ENCODE peak calls at places on chromosomes 16 and 17, in nine cellular contexts. One of them, this sample, is unnamed.

GRCh38 chr16:23508589-23509440 is 1.5 kb downstream of the GGA2 start:
- DNase-seq in NCI-H748 treated with DMSO at 0.1 percent for 48 hours: no peak
- DNase-seq in stimulated activated CD4-positive, alpha-beta T cell treated with anti-CD3 and anti-CD28 coated beads, Interleukin-1b, Interleukin-23, amount 100 ng/mL, for 1 hour: no peak
- DNase-seq in breast epithelium: no peak
- DNase-seq in activated naive CD8-positive, alpha-beta T cell treated with anti-CD3 and anti-CD28 coated beads for 36 hours: no peak
- DNase-seq in body of pancreas: peak; percentile 42
- DNase-seq in endothelial cell of umbilical vein: peak; percentile 38
- DNase-seq in NCI-H2227 treated with DMSO at 0.1 percent for 48 hours: peak; percentile 34
- DNase-seq in activated T-helper 1 cell treated with anti-CD3 and anti-CD28 coated beads, Interleukin-2, amount 50 U/mL, for 16 hours: no peak
- DNase-seq in this sample: no peak

GRCh38 chr17:2802574-2802973 is 6.3 kb downstream of the RAP1GAP2 start:
- DNase-seq in NCI-H748 treated with DMSO at 0.1 percent for 48 hours: no peak
- DNase-seq in stimulated activated CD4-positive, alpha-beta T cell treated with anti-CD3 and anti-CD28 coated beads, Interleukin-1b, Interleukin-23, amount 100 ng/mL, for 1 hour: no peak
- DNase-seq in breast epithelium: no peak
- DNase-seq in activated naive CD8-positive, alpha-beta T cell treated with anti-CD3 and anti-CD28 coated beads for 36 hours: no peak
- DNase-seq in body of pancreas: no peak
- DNase-seq in endothelial cell of umbilical vein: no peak
- DNase-seq in NCI-H2227 treated with DMSO at 0.1 percent for 48 hours: no peak
- DNase-seq in activated T-helper 1 cell treated with anti-CD3 and anti-CD28 coated beads, Interleukin-2, amount 50 U/mL, for 16 hours: no peak
- DNase-seq in this sample: no peak

GRCh38 chr17:48131216-48131824 is 23.8 kb downstream of the SNX11 start:
- DNase-seq in NCI-H748 treated with DMSO at 0.1 percent for 48 hours: peak; percentile 67
- DNase-seq in stimulated activated CD4-positive, alpha-beta T cell treated with anti-CD3 and anti-CD28 coated beads, Interleukin-1b, Interleukin-23, amount 100 ng/mL, for 1 hour: no peak
- DNase-seq in breast epithelium: peak; percentile 44
- DNase-seq in activated naive CD8-positive, alpha-beta T cell treated with anti-CD3 and anti-CD28 coated beads for 36 hours: peak; percentile 26
- DNase-seq in body of pancreas: peak; percentile 69
- DNase-seq in endothelial cell of umbilical vein: peak; percentile 63
- DNase-seq in NCI-H2227 treated with DMSO at 0.1 percent for 48 hours: peak; percentile 31
- DNase-seq in activated T-helper 1 cell treated with anti-CD3 and anti-CD28 coated beads, Interleukin-2, amount 50 U/mL, for 16 hours: no peak
- DNase-seq in this sample: peak; percentile 70

GRCh38 chr16:10121496-10121895 is 60.7 kb downstream of the GRIN2A start:
- DNase-seq in NCI-H748 treated with DMSO at 0.1 percent for 48 hours: no peak
- DNase-seq in stimulated activated CD4-positive, alpha-beta T cell treated with anti-CD3 and anti-CD28 coated beads, Interleukin-1b, Interleukin-23, amount 100 ng/mL, for 1 hour: no peak
- DNase-seq in breast epithelium: no peak
- DNase-seq in activated naive CD8-positive, alpha-beta T cell treated with anti-CD3 and anti-CD28 coated beads for 36 hours: no peak
- DNase-seq in body of pancreas: no peak
- DNase-seq in endothelial cell of umbilical vein: no peak
- DNase-seq in NCI-H2227 treated with DMSO at 0.1 percent for 48 hours: no peak
- DNase-seq in activated T-helper 1 cell treated with anti-CD3 and anti-CD28 coated beads, Interleukin-2, amount 50 U/mL, for 16 hours: no peak
- DNase-seq in this sample: no peak

GRCh38 chr16:86101135-86101911 is 202.4 kb downstream of the IRF8 start:
- DNase-seq in NCI-H748 treated with DMSO at 0.1 percent for 48 hours: no peak
- DNase-seq in stimulated activated CD4-positive, alpha-beta T cell treated with anti-CD3 and anti-CD28 coated beads, Interleukin-1b, Interleukin-23, amount 100 ng/mL, for 1 hour: no peak
- DNase-seq in breast epithelium: no peak
- DNase-seq in activated naive CD8-positive, alpha-beta T cell treated with anti-CD3 and anti-CD28 coated beads for 36 hours: no peak
- DNase-seq in body of pancreas: no peak
- DNase-seq in endothelial cell of umbilical vein: no peak
- DNase-seq in NCI-H2227 treated with DMSO at 0.1 percent for 48 hours: no peak
- DNase-seq in activated T-helper 1 cell treated with anti-CD3 and anti-CD28 coated beads, Interleukin-2, amount 50 U/mL, for 16 hours: no peak
- DNase-seq in this sample: no peak

GRCh38 chr17:34840758-34841157 is 120.5 kb downstream of the CCT6B start:
- DNase-seq in NCI-H748 treated with DMSO at 0.1 percent for 48 hours: no peak
- DNase-seq in stimulated activated CD4-positive, alpha-beta T cell treated with anti-CD3 and anti-CD28 coated beads, Interleukin-1b, Interleukin-23, amount 100 ng/mL, for 1 hour: no peak
- DNase-seq in breast epithelium: no peak
- DNase-seq in activated naive CD8-positive, alpha-beta T cell treated with anti-CD3 and anti-CD28 coated beads for 36 hours: no peak
- DNase-seq in body of pancreas: no peak
- DNase-seq in endothelial cell of umbilical vein: no peak
- DNase-seq in NCI-H2227 treated with DMSO at 0.1 percent for 48 hours: no peak
- DNase-seq in activated T-helper 1 cell treated with anti-CD3 and anti-CD28 coated beads, Interleukin-2, amount 50 U/mL, for 16 hours: no peak
- DNase-seq in this sample: peak; percentile 41

GRCh38 chr16:87178177-87178863 is 138.9 kb downstream of the C16orf95 start:
- DNase-seq in NCI-H748 treated with DMSO at 0.1 percent for 48 hours: no peak
- DNase-seq in stimulated activated CD4-positive, alpha-beta T cell treated with anti-CD3 and anti-CD28 coated beads, Interleukin-1b, Interleukin-23, amount 100 ng/mL, for 1 hour: no peak
- DNase-seq in breast epithelium: no peak
- DNase-seq in activated naive CD8-positive, alpha-beta T cell treated with anti-CD3 and anti-CD28 coated beads for 36 hours: no peak
- DNase-seq in body of pancreas: no peak
- DNase-seq in endothelial cell of umbilical vein: peak; percentile 65
- DNase-seq in NCI-H2227 treated with DMSO at 0.1 percent for 48 hours: no peak
- DNase-seq in activated T-helper 1 cell treated with anti-CD3 and anti-CD28 coated beads, Interleukin-2, amount 50 U/mL, for 16 hours: no peak
- DNase-seq in this sample: no peak

GRCh38 chr17:81867952-81868673 is 3.0 kb downstream of the ARHGDIA start:
- DNase-seq in NCI-H748 treated with DMSO at 0.1 percent for 48 hours: no peak
- DNase-seq in stimulated activated CD4-positive, alpha-beta T cell treated with anti-CD3 and anti-CD28 coated beads, Interleukin-1b, Interleukin-23, amount 100 ng/mL, for 1 hour: no peak
- DNase-seq in breast epithelium: no peak
- DNase-seq in activated naive CD8-positive, alpha-beta T cell treated with anti-CD3 and anti-CD28 coated beads for 36 hours: no peak
- DNase-seq in body of pancreas: no peak
- DNase-seq in endothelial cell of umbilical vein: no peak
- DNase-seq in NCI-H2227 treated with DMSO at 0.1 percent for 48 hours: no peak
- DNase-seq in activated T-helper 1 cell treated with anti-CD3 and anti-CD28 coated beads, Interleukin-2, amount 50 U/mL, for 16 hours: no peak
- DNase-seq in this sample: no peak

GRCh38 chr16:21952040-21952792 is 945 bp upstream of the UQCRC2 start:
- DNase-seq in NCI-H748 treated with DMSO at 0.1 percent for 48 hours: peak; percentile 26
- DNase-seq in stimulated activated CD4-positive, alpha-beta T cell treated with anti-CD3 and anti-CD28 coated beads, Interleukin-1b, Interleukin-23, amount 100 ng/mL, for 1 hour: peak; percentile 54
- DNase-seq in breast epithelium: peak; percentile 35
- DNase-seq in activated naive CD8-positive, alpha-beta T cell treated with anti-CD3 and anti-CD28 coated beads for 36 hours: peak; percentile 81
- DNase-seq in body of pancreas: peak; percentile 73
- DNase-seq in endothelial cell of umbilical vein: peak; percentile 78
- DNase-seq in NCI-H2227 treated with DMSO at 0.1 percent for 48 hours: peak; percentile 37
- DNase-seq in activated T-helper 1 cell treated with anti-CD3 and anti-CD28 coated beads, Interleukin-2, amount 50 U/mL, for 16 hours: peak; percentile 48
- DNase-seq in this sample: peak; percentile 80

This sample was measured in MM.1S.